ENCODE peak calls at places on chromosome 1, in five cellular contexts. One of them, this sample, is unnamed.

GRCh38 chr1:3061981-3062615 is 6.9 kb upstream of the PRDM16 start:
- DNase-seq in small intestine: no peak
- DNase-seq in hippocampal formation: no peak
- DNase-seq in pancreas: peak; percentile 13
- DNase-seq in lung: no peak
- DNase-seq in this sample: no peak

GRCh38 chr1:67084765-67085318 is 30.9 kb upstream of the SLC35D1 start:
- DNase-seq in small intestine: no peak
- DNase-seq in lung: no peak
- DNase-seq in pancreas: no peak
- DNase-seq in hippocampal formation: no peak
- DNase-seq in this sample: no peak

GRCh38 chr1:10794724-10795304 is 1.6 kb downstream of the CASZ1 start:
- DNase-seq in hippocampal formation: no peak
- DNase-seq in small intestine: no peak
- DNase-seq in lung: no peak
- DNase-seq in pancreas: no peak
- DNase-seq in this sample: no peak

GRCh38 chr1:202143011-202143767 is 1.3 kb downstream of the ARL8A start:
- DNase-seq in hippocampal formation: peak; percentile 49
- DNase-seq in small intestine: peak; percentile 34
- DNase-seq in pancreas: no peak
- DNase-seq in lung: peak; percentile 47
- DNase-seq in this sample: peak; percentile 34

GRCh38 chr1:155078496-155079209 is at the start of gene EFNA3:
- DNase-seq in small intestine: peak; percentile 60
- DNase-seq in pancreas: peak; percentile 54
- DNase-seq in lung: no peak
- DNase-seq in hippocampal formation: peak; percentile 35
- DNase-seq in this sample: peak; percentile 88

GRCh38 chr1:39407889-39408640 is 83.4 kb upstream of the BMP8A start:
- DNase-seq in pancreas: no peak
- DNase-seq in small intestine: peak; percentile 73
- DNase-seq in hippocampal formation: no peak
- DNase-seq in lung: no peak
- DNase-seq in this sample: peak; percentile 27

GRCh38 chr1:226523646-226524406 is 24.7 kb upstream of the STUM start:
- DNase-seq in hippocampal formation: no peak
- DNase-seq in pancreas: no peak
- DNase-seq in lung: no peak
- DNase-seq in small intestine: no peak
- DNase-seq in this sample: no peak

GRCh38 chr1:212791261-212791675 is 309 bp downstream of the NSL1 start:
- DNase-seq in small intestine: no peak
- DNase-seq in lung: no peak
- DNase-seq in hippocampal formation: peak; percentile 58
- DNase-seq in pancreas: no peak
- DNase-seq in this sample: no peak

GRCh38 chr1:210291786-210292275 is 36.9 kb upstream of the HHAT start:
- DNase-seq in hippocampal formation: no peak
- DNase-seq in small intestine: no peak
- DNase-seq in pancreas: peak; percentile 17
- DNase-seq in lung: no peak
- DNase-seq in this sample: no peak

GRCh38 chr1:225480825-225481434 is 53.1 kb upstream of the LBR start:
- DNase-seq in small intestine: peak; percentile 81
- DNase-seq in pancreas: peak; percentile 62
- DNase-seq in hippocampal formation: no peak
- DNase-seq in lung: no peak
- DNase-seq in this sample: peak; percentile 79

GRCh38 chr1:185512442-185512841 is 195.4 kb upstream of the IVNS1ABP start:
- DNase-seq in pancreas: no peak
- DNase-seq in hippocampal formation: no peak
- DNase-seq in small intestine: no peak
- DNase-seq in lung: no peak
- DNase-seq in this sample: no peak

GRCh38 chr1:227343727-227344551 is 25.6 kb upstream of the CDC42BPA start:
- DNase-seq in small intestine: no peak
- DNase-seq in hippocampal formation: no peak
- DNase-seq in lung: no peak
- DNase-seq in pancreas: no peak
- DNase-seq in this sample: no peak

GRCh38 chr1:53732912-53733317 is 6.0 kb downstream of the GLIS1 start:
- DNase-seq in pancreas: no peak
- DNase-seq in small intestine: no peak
- DNase-seq in hippocampal formation: no peak
- DNase-seq in lung: no peak
- DNase-seq in this sample: no peak

GRCh38 chr1:235050911-235051360 is 77.7 kb downstream of the TOMM20 start:
- DNase-seq in hippocampal formation: no peak
- DNase-seq in lung: no peak
- DNase-seq in pancreas: no peak
- DNase-seq in small intestine: no peak
- DNase-seq in this sample: no peak

GRCh38 chr1:234772345-234773147 is 162.6 kb upstream of the IRF2BP2 start:
- DNase-seq in lung: peak; percentile 74
- DNase-seq in pancreas: peak; percentile 67
- DNase-seq in small intestine: peak; percentile 66
- DNase-seq in hippocampal formation: no peak
- DNase-seq in this sample: peak; percentile 80

GRCh38 chr1:154750681-154751665 is 119.1 kb downstream of the KCNN3 start:
- DNase-seq in small intestine: no peak
- DNase-seq in hippocampal formation: no peak
- DNase-seq in pancreas: no peak
- DNase-seq in lung: no peak
- DNase-seq in this sample: no peak

GRCh38 chr1:241156231-241156965 is 200.6 kb downstream of the RGS7 start:
- DNase-seq in hippocampal formation: no peak
- DNase-seq in lung: no peak
- DNase-seq in small intestine: peak; percentile 94
- DNase-seq in pancreas: peak; percentile 74
- DNase-seq in this sample: peak; percentile 64

GRCh38 chr1:94805912-94806311 is 14.2 kb upstream of the SLC44A3 start:
- DNase-seq in pancreas: no peak
- DNase-seq in small intestine: peak; percentile 52
- DNase-seq in lung: peak; percentile 62
- DNase-seq in hippocampal formation: peak; percentile 49
- DNase-seq in this sample: peak; percentile 55

GRCh38 chr1:71298633-71299032 is 217.8 kb upstream of the ZRANB2 start:
- DNase-seq in pancreas: no peak
- DNase-seq in lung: no peak
- DNase-seq in hippocampal formation: no peak
- DNase-seq in small intestine: no peak
- DNase-seq in this sample: no peak

GRCh38 chr1:172761581-172762025 is 102.7 kb downstream of the FASLG start:
- DNase-seq in pancreas: no peak
- DNase-seq in hippocampal formation: no peak
- DNase-seq in lung: no peak
- DNase-seq in small intestine: no peak
- DNase-seq in this sample: no peak

GRCh38 chr1:75768021-75768420 is 18.0 kb upstream of the RABGGTB start:
- DNase-seq in pancreas: no peak
- DNase-seq in lung: no peak
- DNase-seq in hippocampal formation: no peak
- DNase-seq in small intestine: no peak
- DNase-seq in this sample: no peak

GRCh38 chr1:119141020-119141424 is 569 bp upstream of the WARS2 start:
- DNase-seq in hippocampal formation: no peak
- DNase-seq in small intestine: peak; percentile 19
- DNase-seq in lung: peak; percentile 30
- DNase-seq in pancreas: peak; percentile 13
- DNase-seq in this sample: peak; percentile 31

GRCh38 chr1:228370941-228371740 is 35.5 kb downstream of the TRIM11 start:
- DNase-seq in hippocampal formation: no peak
- DNase-seq in pancreas: no peak
- DNase-seq in small intestine: no peak
- DNase-seq in lung: no peak
- DNase-seq in this sample: no peak

GRCh38 chr1:203306089-203306969 is 1.0 kb downstream of the BTG2 start:
- DNase-seq in pancreas: peak; percentile 89
- DNase-seq in small intestine: peak; percentile 82
- DNase-seq in hippocampal formation: peak; percentile 63
- DNase-seq in lung: peak; percentile 92
- DNase-seq in this sample: peak; percentile 87

GRCh38 chr1:183757061-183757460 is 47.9 kb upstream of the RGL1 start:
- DNase-seq in pancreas: no peak
- DNase-seq in hippocampal formation: no peak
- DNase-seq in small intestine: no peak
- DNase-seq in lung: no peak
- DNase-seq in this sample: no peak

GRCh38 chr1:223137402-223138100 is 5.5 kb downstream of the TLR5 start:
- DNase-seq in small intestine: peak; percentile 68
- DNase-seq in lung: peak; percentile 64
- DNase-seq in pancreas: peak; percentile 38
- DNase-seq in hippocampal formation: no peak
- DNase-seq in this sample: peak; percentile 22

GRCh38 chr1:14924012-14924452 is 229.5 kb upstream of the TMEM51 start:
- DNase-seq in small intestine: peak; percentile 51
- DNase-seq in hippocampal formation: no peak
- DNase-seq in pancreas: peak; percentile 63
- DNase-seq in lung: no peak
- DNase-seq in this sample: peak; percentile 67

GRCh38 chr1:2240251-2241156 is 12.4 kb downstream of the SKI start:
- DNase-seq in hippocampal formation: no peak
- DNase-seq in lung: peak; percentile 90
- DNase-seq in pancreas: no peak
- DNase-seq in small intestine: peak; percentile 86
- DNase-seq in this sample: peak; percentile 69

GRCh38 chr1:39675220-39675619 is 3.3 kb upstream of the NT5C1A start:
- DNase-seq in pancreas: no peak
- DNase-seq in lung: no peak
- DNase-seq in small intestine: peak; percentile 41
- DNase-seq in hippocampal formation: no peak
- DNase-seq in this sample: no peak

GRCh38 chr1:115710859-115711624 is 57.5 kb downstream of the CASQ2 start:
- DNase-seq in small intestine: peak; percentile 45
- DNase-seq in lung: no peak
- DNase-seq in hippocampal formation: no peak
- DNase-seq in pancreas: no peak
- DNase-seq in this sample: no peak

GRCh38 chr1:23242414-23242813 is 25.1 kb upstream of the HTR1D start:
- DNase-seq in small intestine: no peak
- DNase-seq in lung: no peak
- DNase-seq in pancreas: no peak
- DNase-seq in hippocampal formation: no peak
- DNase-seq in this sample: no peak

GRCh38 chr1:160853014-160853413 is 9.7 kb downstream of the CD244 start:
- DNase-seq in pancreas: no peak
- DNase-seq in hippocampal formation: no peak
- DNase-seq in small intestine: no peak
- DNase-seq in lung: no peak
- DNase-seq in this sample: no peak

GRCh38 chr1:219990782-219991510 is 55.4 kb downstream of the EPRS1 start:
- DNase-seq in lung: no peak
- DNase-seq in pancreas: no peak
- DNase-seq in small intestine: peak; percentile 48
- DNase-seq in hippocampal formation: peak; percentile 35
- DNase-seq in this sample: no peak

GRCh38 chr1:85047472-85048295 is 616 bp downstream of the MCOLN3 start:
- DNase-seq in hippocampal formation: no peak
- DNase-seq in lung: peak; percentile 29
- DNase-seq in small intestine: peak; percentile 26
- DNase-seq in pancreas: peak; percentile 48
- DNase-seq in this sample: peak; percentile 10